ENCODE peak calls at places on chromosomes 12 and 14, in six cellular contexts. M is KG1, S is activated T-helper 1 cell treated with Interleukin-2 at 50 U/mL for 16 hours, R is NCI-H1694, W is HEK293T, D is GM20000. B is an unnamed sample.

GRCh38 chr14:76390621-76391020 is 14.7 kb downstream of the ESRRB start:
- DNase-seq in M (no peak), S (no peak), R (no peak), W (no peak), D (no peak), B (no peak)

GRCh38 chr14:63713058-63713457 is 14.8 kb downstream of the SGPP1 start:
- DNase-seq in M (no peak), S (no peak), R (no peak), W (no peak), D (no peak), B (no peak)

GRCh38 chr12:41223600-41223999 is 35.5 kb downstream of the PDZRN4 start:
- DNase-seq in M (no peak), S (no peak), R (no peak), W (no peak), D (no peak), B (no peak)

GRCh38 chr12:101671157-101671791 is 26.2 kb upstream of the CHPT1 start:
- DNase-seq in M (peak; percentile 57), S (no peak), R (no peak), W (no peak), D (peak; percentile 13), B (no peak)

GRCh38 chr12:111277570-111277969 is 91.3 kb downstream of the PHETA1 start:
- DNase-seq in M (no peak), S (no peak), R (no peak), W (no peak), D (no peak), B (no peak)

GRCh38 chr12:96210376-96211055 is 16.3 kb downstream of the ELK3 start:
- DNase-seq in M (no peak), S (peak; percentile 22), R (no peak), W (no peak), D (peak; percentile 35), B (no peak)

GRCh38 chr12:54352891-54353874 is 11.1 kb downstream of the GPR84 start:
- DNase-seq in M (no peak), S (no peak), R (peak; percentile 14), W (no peak), D (no peak), B (no peak)

GRCh38 chr12:14955876-14956811 is 5.3 kb downstream of the ARHGDIB start:
- DNase-seq in M (peak; percentile 15), S (no peak), R (no peak), W (no peak), D (peak; percentile 15), B (no peak)

GRCh38 chr12:42695490-42695995 is 106.0 kb upstream of the PRICKLE1 start:
- DNase-seq in M (no peak), S (no peak), R (no peak), W (no peak), D (no peak), B (no peak)

GRCh38 chr12:51349026-51349425 is 2.5 kb upstream of the CELA1 start:
- DNase-seq in M (no peak), S (no peak), R (no peak), W (no peak), D (no peak), B (no peak)

GRCh38 chr12:116466536-116466935 is 92.6 kb upstream of the MAP1LC3B2 start:
- DNase-seq in M (no peak), S (no peak), R (no peak), W (no peak), D (no peak), B (no peak)

GRCh38 chr12:57150400-57150799 is 3.0 kb upstream of the LRP1-AS start:
- DNase-seq in M (no peak), S (no peak), R (no peak), W (no peak), D (no peak), B (peak; percentile 55)

GRCh38 chr14:78181270-78181669 is 11.1 kb downstream of the NRXN3 start:
- DNase-seq in M (no peak), S (no peak), R (no peak), W (no peak), D (no peak), B (no peak)